ENCODE peak calls at places on chromosomes 5 and 9, in seven cellular contexts. P, R, T, S, V, I and K are unnamed samples.

GRCh38 chr5:130992621-130993020 is 172.4 kb downstream of the HINT1 start:
- DNase-seq in R (no peak), V (no peak), P (no peak), S (no peak), T (no peak), I (no peak), K (no peak)

GRCh38 chr9:79263666-79264460 is 307.9 kb upstream of the TLE4 start:
- DNase-seq in S (no peak), I (no peak), V (no peak), R (no peak), P (no peak), T (no peak), K (no peak)

GRCh38 chr5:170450041-170450660 is 53.7 kb upstream of the KCNIP1 start:
- DNase-seq in I (no peak), P (no peak), T (no peak), S (no peak), V (no peak), R (no peak), K (no peak)

GRCh38 chr5:94562327-94562971 is 56.0 kb downstream of the KIAA0825 start:
- DNase-seq in T (no peak), S (no peak), I (no peak), V (no peak), P (no peak), R (no peak), K (peak; percentile 17)

GRCh38 chr9:111118256-111118950 is 80.1 kb upstream of the LPAR1 start:
- DNase-seq in T (no peak), I (no peak), V (no peak), S (no peak), R (no peak), P (no peak), K (no peak)

GRCh38 chr9:109733690-109734089 is 46.3 kb upstream of the PALM2AKAP2 start:
- DNase-seq in V (no peak), T (no peak), R (no peak), S (no peak), I (no peak), P (no peak), K (no peak)

GRCh38 chr5:44603496-44604272 is 205.1 kb upstream of the MRPS30 start:
- DNase-seq in P (peak; percentile 11), R (no peak), V (no peak), T (no peak), I (peak; percentile 0), S (no peak), K (no peak)

GRCh38 chr9:23636199-23636598 is 189.8 kb downstream of the ELAVL2 start:
- DNase-seq in V (no peak), T (no peak), I (no peak), P (no peak), S (no peak), R (no peak), K (no peak)

GRCh38 chr9:127418037-127418471 is 6.1 kb upstream of the ZNF79 start:
- DNase-seq in S (peak; percentile 54), R (peak; percentile 48), V (no peak), T (no peak), I (peak; percentile 15), P (peak; percentile 68), K (peak; percentile 46)

GRCh38 chr5:145859451-145859850 is 13.4 kb downstream of the GRXCR2 start:
- DNase-seq in I (no peak), V (no peak), S (no peak), R (no peak), P (no peak), T (no peak), K (no peak)

GRCh38 chr9:117160254-117160653 is 254.6 kb downstream of the ASTN2 start:
- DNase-seq in T (no peak), S (no peak), I (no peak), R (no peak), P (no peak), V (no peak), K (no peak)
- TF ChIP-seq CTCF in T (no peak), S (no peak), I (no peak), R (no peak), P (no peak), V (peak; percentile 23), K (peak; percentile 24)

GRCh38 chr9:123867971-123868370 is 62.0 kb downstream of the DENND1A start:
- DNase-seq in T (no peak), I (no peak), V (no peak), S (no peak), P (no peak), R (no peak), K (no peak)

GRCh38 chr9:123872710-123873109 is 57.2 kb downstream of the DENND1A start:
- DNase-seq in R (no peak), P (no peak), V (no peak), T (no peak), I (no peak), S (no peak), K (no peak)

GRCh38 chr9:123867034-123867433 is 62.9 kb downstream of the DENND1A start:
- DNase-seq in S (no peak), I (no peak), R (no peak), P (no peak), T (no peak), V (no peak), K (no peak)

GRCh38 chr9:123876750-123877149 is 53.2 kb downstream of the DENND1A start:
- DNase-seq in R (no peak), S (no peak), V (no peak), I (no peak), T (no peak), P (no peak), K (no peak)

GRCh38 chr9:123871781-123872180 is 58.1 kb downstream of the DENND1A start:
- DNase-seq in P (no peak), R (no peak), V (no peak), I (no peak), S (no peak), T (no peak), K (no peak)
- TF ChIP-seq CTCF in P (no peak), R (no peak), V (no peak), I (no peak), S (no peak), T (no peak), K (no peak)

GRCh38 chr5:151556808-151557207 is 34.3 kb downstream of the FAT2 start:
- DNase-seq in V (no peak), S (no peak), I (no peak), R (no peak), P (no peak), T (no peak), K (no peak)
- TF ChIP-seq CTCF in V (no peak), S (no peak), I (no peak), R (no peak), P (no peak), T (no peak), K (no peak)

DNA sequence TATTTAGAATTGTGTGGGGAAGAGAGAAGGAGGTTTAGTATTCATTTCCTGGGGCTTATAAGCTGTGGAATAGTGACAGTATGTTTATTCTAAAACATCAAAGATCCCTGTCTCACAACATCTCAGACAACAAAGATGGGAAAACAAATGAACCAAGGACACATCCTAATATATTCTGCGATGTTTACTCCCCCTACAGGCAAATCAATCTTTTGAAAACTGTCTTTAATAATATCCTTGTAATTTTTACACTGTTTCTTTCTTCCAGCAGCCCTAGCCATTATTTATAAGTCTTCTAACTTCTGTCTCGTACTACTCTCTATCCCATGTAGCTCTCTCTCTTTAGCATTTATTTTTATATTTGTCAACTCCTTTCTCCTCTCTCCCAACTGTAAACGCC is 33.5 kb upstream of the TMEM252 start:
- DNase-seq in T (no peak), S (no peak), I (no peak), V (no peak), R (no peak), P (no peak), K (no peak)
- TF ChIP-seq CTCF in T (peak; percentile 18), S (no peak), I (no peak), V (peak; percentile 21), R (no peak), P (no peak), K (no peak)